ENCODE peak calls at places on chromosomes 1 and 21, in ten cellular contexts. I is SJSA1, K is Peyer's patch, Q is IMR-90, F is cardiac muscle cell, X is esophagus squamous epithelium, Y is GM23338, U is H9, D is left ventricle myocardium inferior, R is PC-9. N is an unnamed sample. For H3K27me3, the result is how much of the 10 kb centered on the place peaks cover.

GRCh38 chr1:56132520-56132919 is 446.8 kb downstream of the PLPP3 start:
- DNase-seq in I (no peak), K (no peak), Q (no peak), F (no peak), X (no peak), Y (no peak), U (no peak), D (no peak), R (no peak), N (no peak)

GRCh38 chr1:160708821-160709220 is 2.8 kb downstream of the CD48 start:
- DNase-seq in I (no peak), K (no peak), Q (no peak), F (no peak), X (no peak), Y (no peak), U (no peak), D (no peak), R (no peak), N (no peak)

GRCh38 chr1:206839857-206840256 is 25.6 kb upstream of the IL20 start:
- DNase-seq in I (peak), K (no peak), Q (peak), F (no peak), X (no peak), Y (no peak), U (no peak), D (no peak), R (no peak), N (peak)

GRCh38 chr1:223765036-223765718 is 52.8 kb downstream of the CAPN2 start:
- DNase-seq in I (no peak), K (peak), Q (peak), F (no peak), X (no peak), Y (no peak), U (no peak), D (peak), R (no peak), N (no peak)

GRCh38 chr1:10962483-10962882 is 50.0 kb upstream of the TARDBP start:
- DNase-seq in I (no peak), K (no peak), Q (no peak), F (no peak), X (no peak), Y (no peak), U (no peak), D (peak), R (no peak), N (no peak)

GRCh38 chr1:117093870-117094621 is 27.5 kb downstream of the TRIM45 start:
- DNase-seq in I (peak), K (peak), Q (peak), F (peak), X (no peak), Y (peak), U (peak), D (no peak), R (peak), N (no peak)

GRCh38 chr1:70140894-70141293 is 64.5 kb downstream of the LRRC40 start:
- DNase-seq in I (no peak), K (no peak), Q (peak), F (no peak), X (no peak), Y (peak), U (no peak), D (no peak), R (no peak), N (no peak)

GRCh38 chr1:218284377-218284916 is 646 bp upstream of the RRP15 start:
- DNase-seq in I (no peak), K (no peak), Q (no peak), F (peak), X (no peak), Y (peak), U (no peak), D (no peak), R (no peak), N (no peak)

GRCh38 chr1:51671527-51672325 is 54.8 kb downstream of the OSBPL9 start:
- DNase-seq in I (peak), K (no peak), Q (peak), F (peak), X (no peak), Y (no peak), U (no peak), D (no peak), R (peak), N (no peak)

GRCh38 chr1:216630532-216630931 is 92.7 kb downstream of the ESRRG start:
- DNase-seq in I (no peak), K (no peak), Q (no peak), F (no peak), X (no peak), Y (no peak), U (no peak), D (no peak), R (no peak), N (no peak)

GRCh38 chr1:94165843-94166242 is 44.9 kb upstream of the ABCA4 start:
- DNase-seq in I (no peak), K (no peak), Q (no peak), F (no peak), X (no peak), Y (no peak), U (no peak), D (no peak), R (no peak), N (no peak)

GRCh38 chr21:45011426-45011825 is 63.0 kb upstream of the ADARB1 start:
- DNase-seq in I (no peak), K (no peak), Q (no peak), F (no peak), X (no peak), Y (no peak), U (no peak), D (no peak), R (no peak), N (no peak)

GRCh38 chr1:150609726-150610125 is 19.7 kb downstream of the ENSA start:
- DNase-seq in I (no peak), K (no peak), Q (peak), F (no peak), X (no peak), Y (peak), U (no peak), D (no peak), R (no peak), N (no peak)

GRCh38 chr21:25313891-25314646 is 293.2 kb downstream of the MRPL39 start:
- DNase-seq in I (peak), K (no peak), Q (peak), F (peak), X (no peak), Y (no peak), U (no peak), D (no peak), R (no peak), N (no peak)

GRCh38 chr21:45305831-45306230 is 18.1 kb upstream of the POFUT2 start:
- DNase-seq in I (no peak), K (no peak), Q (no peak), F (no peak), X (no peak), Y (no peak), U (no peak), D (peak), R (no peak), N (no peak)

GRCh38 chr1:198212675-198213074 is 55.9 kb downstream of the NEK7 start:
- DNase-seq in I (no peak), K (no peak), Q (peak), F (no peak), X (no peak), Y (no peak), U (no peak), D (no peak), R (no peak), N (peak)

GRCh38 chr1:156359973-156360372 is 9.0 kb upstream of the RHBG start:
- DNase-seq in I (no peak), K (no peak), Q (peak), F (peak), X (no peak), Y (peak), U (peak), D (no peak), R (no peak), N (no peak)

GRCh38 chr1:203116048-203116810 is 11.3 kb upstream of the ADORA1 start:
- DNase-seq in I (no peak), K (peak), Q (no peak), F (no peak), X (no peak), Y (no peak), U (no peak), D (no peak), R (no peak), N (no peak)

GRCh38 chr1:117607471-117607870 is 1.6 kb downstream of the TENT5C start:
- DNase-seq in I (no peak), K (peak), Q (no peak), F (no peak), X (no peak), Y (peak), U (no peak), D (no peak), R (peak), N (no peak)

GRCh38 chr1:100622037-100622436 is 84.1 kb downstream of the GPR88 start:
- DNase-seq in I (peak), K (no peak), Q (peak), F (no peak), X (no peak), Y (peak), U (no peak), D (no peak), R (peak), N (peak)

GRCh38 chr1:245270972-245271371 is 116.2 kb downstream of the KIF26B start:
- DNase-seq in I (no peak), K (no peak), Q (no peak), F (no peak), X (no peak), Y (no peak), U (no peak), D (no peak), R (no peak), N (no peak)

GRCh38 chr21:26572668-26573381 is at the start of gene CYYR1:
- DNase-seq in I (peak), K (no peak), Q (no peak), F (peak), X (no peak), Y (peak), U (peak), D (peak), R (no peak), N (no peak)

GRCh38 chr1:41341756-41342562 is 19.3 kb upstream of the FOXO6 start:
- DNase-seq in I (no peak), K (peak), Q (no peak), F (no peak), X (no peak), Y (no peak), U (peak), D (no peak), R (peak), N (no peak)

GRCh38 chr1:43796111-43796581 is 88.8 kb downstream of the ST3GAL3 start:
- DNase-seq in I (peak), K (no peak), Q (peak), F (no peak), X (no peak), Y (no peak), U (no peak), D (no peak), R (no peak), N (no peak)

GRCh38 chr1:37753473-37754321 is 11.2 kb downstream of the EPHA10 start:
- DNase-seq in I (no peak), K (no peak), Q (no peak), F (no peak), X (no peak), Y (peak), U (no peak), D (no peak), R (no peak), N (no peak)

GRCh38 chr1:37752583-37753471 is 12.1 kb downstream of the EPHA10 start:
- DNase-seq in I (no peak), K (no peak), Q (no peak), F (peak), X (no peak), Y (peak), U (peak), D (no peak), R (peak), N (no peak)

GRCh38 chr1:37755951-37756350 is 9.0 kb downstream of the EPHA10 start:
- DNase-seq in I (no peak), K (no peak), Q (no peak), F (no peak), X (no peak), Y (no peak), U (no peak), D (no peak), R (no peak), N (no peak)

GRCh38 chr1:37752213-37752582 is 12.7 kb downstream of the EPHA10 start:
- DNase-seq in I (no peak), K (no peak), Q (no peak), F (no peak), X (no peak), Y (no peak), U (no peak), D (no peak), R (no peak), N (no peak)

DNA sequence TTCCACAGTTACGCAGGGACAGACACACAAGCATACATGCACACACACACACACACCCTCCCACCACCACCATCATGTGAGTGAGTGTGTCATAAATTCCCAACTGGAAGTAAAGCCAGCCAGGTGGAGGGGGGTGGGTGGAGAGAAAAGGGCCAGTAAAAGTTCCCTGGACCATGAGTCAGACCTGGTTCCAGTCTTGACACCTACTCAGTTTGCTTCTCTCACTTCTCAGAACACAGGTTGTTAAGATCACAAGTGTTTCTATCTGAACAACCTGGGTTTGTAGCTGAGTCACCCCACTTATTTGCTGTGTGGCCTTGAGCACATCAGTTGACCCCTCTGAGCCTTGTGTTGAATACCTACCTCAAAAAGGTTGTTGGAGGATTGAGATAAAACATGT is 9.6 kb downstream of the EPHA10 start:
- DNase-seq in I (no peak), K (no peak), Q (no peak), F (no peak), X (no peak), Y (no peak), U (no peak), D (no peak), R (no peak), N (no peak)
- H3K27me3 ChIP-seq in I (half or more), K (under half), Q (under half), F (half or more), X (under half), Y (half or more), U (under half), D (half or more), R (under half), N (under half)

GRCh38 chr1:3073520-3074296 is 4.7 kb downstream of the PRDM16 start:
- DNase-seq in I (no peak), K (no peak), Q (no peak), F (peak), X (no peak), Y (peak), U (no peak), D (no peak), R (no peak), N (no peak)
- H3K27me3 ChIP-seq in I (under half), K (under half), Q (half or more), F (half or more), X (under half), Y (half or more), U (under half), D (half or more), R (under half), N (under half)

GRCh38 chr1:20242890-20243479 is 47.7 kb upstream of the VWA5B1 start:
- DNase-seq in I (no peak), K (no peak), Q (no peak), F (no peak), X (no peak), Y (peak), U (no peak), D (no peak), R (no peak), N (no peak)
- H3K27me3 ChIP-seq in I (under half), K (under half), Q (under half), F (under half), X (under half), Y (under half), U (under half), D (half or more), R (under half), N (under half)

DNA sequence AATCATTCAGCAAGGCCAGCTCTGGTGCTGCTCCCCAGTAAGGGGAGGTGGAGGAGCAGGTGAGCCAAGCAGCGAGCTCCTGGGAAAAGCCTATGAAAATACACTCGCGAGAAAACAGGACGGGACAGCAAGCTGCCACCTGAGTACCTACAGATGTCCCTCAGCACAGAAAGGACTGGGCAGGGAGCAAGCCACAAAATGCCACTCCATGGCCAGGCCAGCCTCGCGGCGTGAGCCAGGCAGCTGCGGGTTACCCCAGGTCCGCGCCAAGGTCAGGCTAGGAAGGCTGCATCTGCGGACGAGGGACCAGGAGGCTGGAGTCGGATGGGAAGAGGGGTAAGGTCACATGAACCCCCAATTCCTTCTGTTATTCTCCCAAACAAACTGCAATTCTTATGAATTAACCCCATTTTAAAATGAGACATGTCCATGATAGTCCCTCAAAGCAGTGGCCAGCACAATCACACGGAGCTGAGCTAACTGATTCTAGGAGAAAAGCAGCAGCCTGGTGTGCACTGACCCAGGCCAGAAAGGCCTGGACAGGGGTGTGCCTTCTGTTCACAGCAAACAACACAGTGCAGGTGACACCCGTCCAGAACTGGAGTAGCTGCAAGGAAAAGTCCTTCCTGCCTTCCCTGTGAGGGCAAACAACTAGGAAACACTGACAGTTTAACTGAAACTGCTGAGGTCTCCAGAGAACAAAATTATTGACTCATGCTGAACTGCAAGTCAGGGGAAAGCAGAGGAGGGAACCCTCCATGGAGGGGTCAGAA is 26.5 kb downstream of the PARP1 start:
- DNase-seq in I (no peak), K (no peak), Q (no peak), F (no peak), X (no peak), Y (no peak), U (no peak), D (no peak), R (no peak), N (no peak)
- H3K27me3 ChIP-seq in I (under half), K (under half), Q (under half), F (under half), X (under half), Y (under half), U (under half), D (under half), R (under half), N (under half)

GRCh38 chr1:118993712-118994049 is 5.5 kb upstream of the TBX15 start:
- DNase-seq in I (no peak), K (no peak), Q (no peak), F (no peak), X (no peak), Y (peak), U (no peak), D (no peak), R (no peak), N (no peak)

GRCh38 chr1:118992426-118992825 is 4.3 kb upstream of the TBX15 start:
- DNase-seq in I (no peak), K (no peak), Q (no peak), F (no peak), X (no peak), Y (no peak), U (no peak), D (no peak), R (no peak), N (no peak)

GRCh38 chr1:118992868-118993711 is 4.9 kb upstream of the TBX15 start:
- DNase-seq in I (no peak), K (no peak), Q (no peak), F (no peak), X (no peak), Y (peak), U (peak), D (no peak), R (no peak), N (no peak)

GRCh38 chr1:118998171-118998570 is 10.0 kb upstream of the TBX15 start:
- DNase-seq in I (no peak), K (no peak), Q (no peak), F (no peak), X (no peak), Y (no peak), U (no peak), D (no peak), R (no peak), N (no peak)

GRCh38 chr1:118995312-118996016 is 7.3 kb upstream of the TBX15 start:
- DNase-seq in I (no peak), K (no peak), Q (no peak), F (no peak), X (no peak), Y (no peak), U (no peak), D (no peak), R (no peak), N (no peak)
- H3K27me3 ChIP-seq in I (under half), K (under half), Q (half or more), F (half or more), X (half or more), Y (half or more), U (half or more), D (half or more), R (under half), N (under half)

GRCh38 chr1:2496087-2496622 is 20.1 kb downstream of the PLCH2 start:
- DNase-seq in I (no peak), K (peak), Q (no peak), F (no peak), X (no peak), Y (no peak), U (no peak), D (no peak), R (no peak), N (no peak)

GRCh38 chr1:2494323-2494693 is 18.2 kb downstream of the PLCH2 start:
- DNase-seq in I (no peak), K (peak), Q (peak), F (no peak), X (no peak), Y (no peak), U (no peak), D (no peak), R (peak), N (peak)

GRCh38 chr1:2495026-2495425 is 18.9 kb downstream of the PLCH2 start:
- DNase-seq in I (no peak), K (no peak), Q (no peak), F (no peak), X (no peak), Y (no peak), U (no peak), D (no peak), R (no peak), N (no peak)

GRCh38 chr1:2496746-2497145 is 20.7 kb downstream of the PLCH2 start:
- DNase-seq in I (no peak), K (no peak), Q (no peak), F (no peak), X (no peak), Y (no peak), U (no peak), D (no peak), R (no peak), N (no peak)

DNA sequence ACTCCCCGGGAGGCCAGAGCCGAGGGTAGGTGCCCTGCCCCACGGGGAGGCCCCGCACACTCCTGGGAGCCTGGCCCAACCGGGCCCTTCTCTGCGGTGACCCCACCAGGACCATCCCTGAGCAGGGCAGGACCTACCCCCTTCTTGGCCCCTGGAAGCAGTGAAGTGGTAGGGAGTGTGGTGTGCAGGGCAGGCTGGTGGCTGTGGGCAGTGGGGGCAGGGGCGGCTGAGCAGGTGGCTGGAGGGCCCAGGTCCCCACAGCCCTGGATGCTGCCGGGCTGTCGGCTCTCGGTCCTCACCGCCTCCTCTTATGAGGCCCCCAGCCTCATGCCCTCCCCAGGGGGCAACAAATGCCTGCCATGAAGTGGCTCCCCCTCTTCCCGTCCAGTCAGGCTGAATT is 19.5 kb downstream of the PLCH2 start:
- DNase-seq in I (no peak), K (no peak), Q (no peak), F (no peak), X (no peak), Y (no peak), U (no peak), D (no peak), R (no peak), N (no peak)
- H3K27me3 ChIP-seq in I (under half), K (under half), Q (under half), F (under half), X (under half), Y (under half), U (under half), D (half or more), R (under half), N (under half)

DNA sequence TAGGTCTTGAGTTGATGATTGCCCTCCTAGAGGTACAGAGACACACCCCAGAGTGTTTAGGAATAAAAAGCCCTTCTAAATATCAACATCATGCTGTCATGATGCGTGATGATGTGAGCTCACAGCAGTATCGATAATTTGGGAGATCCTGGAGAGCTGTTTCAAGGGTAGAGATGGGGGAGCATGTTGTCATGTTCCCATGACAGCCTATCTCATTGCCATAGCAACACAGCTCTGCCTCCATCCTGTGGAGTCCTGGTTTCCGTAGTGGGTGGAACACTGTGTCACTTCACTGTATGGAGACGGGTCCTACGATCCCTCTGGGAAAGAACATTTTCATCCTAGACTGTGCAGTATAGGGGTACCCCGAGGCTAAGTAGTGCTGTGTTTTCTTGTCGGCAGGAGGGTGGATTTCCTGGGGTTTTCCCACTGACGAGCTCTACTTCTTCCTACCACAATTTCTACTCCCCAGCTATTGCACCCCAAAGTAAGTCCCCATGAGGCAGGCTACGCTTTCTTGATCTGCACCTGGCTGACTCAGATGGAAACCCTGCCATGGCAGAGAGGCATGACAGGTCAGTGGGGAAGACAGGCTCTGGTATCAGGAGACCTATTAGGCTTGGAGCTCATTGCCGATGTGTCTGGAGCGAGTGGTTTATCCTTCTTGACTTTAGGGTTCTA is 7.2 kb downstream of the KISS1 start:
- DNase-seq in I (no peak), K (peak), Q (no peak), F (no peak), X (no peak), Y (no peak), U (no peak), D (no peak), R (no peak), N (no peak)
- H3K27me3 ChIP-seq in I (under half), K (under half), Q (under half), F (half or more), X (under half), Y (under half), U (under half), D (half or more), R (under half), N (under half)

N was measured in BJ.